ENCODE peak calls at places on chromosome 18, in four cellular contexts. C is hepatocyte, K is stomach, T is body of pancreas. M is an unnamed sample. For H3K9me3 and H3K4me1, the result is how much of the 10 kb centered on the place peaks cover.

GRCh38 chr18:58856881-58857280 is 7.8 kb upstream of the ZNF532 start:
- DNase-seq in T (no peak), K (no peak), C (no peak), M (no peak)

GRCh38 chr18:48951448-48952286 is 902 bp upstream of the SMAD7 start:
- DNase-seq in T (peak), K (peak), C (peak), M (peak)

GRCh38 chr18:49647496-49648168 is 85.8 kb downstream of the LIPG start:
- DNase-seq in C (no peak), T (no peak), K (no peak), M (no peak)

GRCh38 chr18:22345733-22346132 is 72.0 kb downstream of the CTAGE1 start:
- DNase-seq in K (no peak), T (no peak), C (peak), M (no peak)

GRCh38 chr18:47036298-47036874 is 965 bp upstream of the ELOA2 start:
- DNase-seq in K (no peak), T (no peak), C (peak), M (no peak)

GRCh38 chr18:7626922-7627440 is 59.9 kb downstream of the PTPRM start:
- DNase-seq in C (peak), T (no peak), K (no peak), M (no peak)

GRCh38 chr18:48924621-48925601 is 25.9 kb downstream of the SMAD7 start:
- DNase-seq in C (no peak), T (no peak), K (no peak), M (no peak)

GRCh38 chr18:35376393-35376741 is 770 bp downstream of the ZNF396 start:
- DNase-seq in K (peak), C (peak), T (peak), M (peak)

GRCh38 chr18:45363258-45363657 is 252.0 kb upstream of the SLC14A2 start:
- DNase-seq in C (no peak), T (no peak), K (no peak), M (no peak)

GRCh38 chr18:78514910-78515670 is 464.5 kb upstream of the SALL3 start:
- DNase-seq in K (peak), C (no peak), T (no peak), M (peak)

GRCh38 chr18:39620551-39621168 is 2055.1 kb upstream of the CELF4 start:
- DNase-seq in C (no peak), K (no peak), T (no peak), M (no peak)

GRCh38 chr18:57921708-57922107 is 118.6 kb upstream of the ATP8B1 start:
- DNase-seq in C (no peak), T (no peak), K (no peak), M (no peak)

GRCh38 chr18:24995056-24995455 is 356.9 kb downstream of the ZNF521 start:
- DNase-seq in T (no peak), C (no peak), K (no peak), M (no peak)

DNA sequence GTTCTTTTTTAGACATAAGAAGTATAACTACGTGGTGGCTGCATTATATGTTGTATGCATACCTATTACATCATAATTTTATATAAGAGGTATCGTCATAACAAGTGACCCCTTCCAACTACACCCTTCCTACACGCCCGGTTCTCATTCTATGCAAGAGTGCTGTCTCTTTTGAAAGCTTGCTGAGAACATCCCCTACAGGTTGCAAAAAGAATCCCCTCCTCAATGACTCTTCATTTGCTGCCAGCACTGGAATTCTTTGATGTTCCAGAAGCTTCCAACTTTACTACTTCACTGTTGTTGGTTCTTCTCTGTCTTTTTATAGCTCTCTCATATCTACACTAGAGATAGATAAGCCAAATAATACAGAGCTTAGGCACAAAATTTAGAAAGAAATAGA is 66.4 kb downstream of the CDH7 start:
- DNase-seq in C (no peak), K (no peak), T (no peak), M (no peak)
- H3K9me3 ChIP-seq in C (under half), K (under half), T (under half), M (under half)

GRCh38 chr18:3704556-3705162 is 254.7 kb downstream of the TGIF1 start:
- DNase-seq in C (no peak), T (no peak), K (no peak), M (no peak)

GRCh38 chr18:3710712-3711269 is 260.8 kb downstream of the TGIF1 start:
- DNase-seq in C (peak), K (peak), T (peak), M (peak)

GRCh38 chr18:3709166-3709565 is 259.2 kb downstream of the TGIF1 start:
- DNase-seq in K (no peak), T (no peak), C (no peak), M (no peak)

GRCh38 chr18:3703732-3704176 is 253.8 kb downstream of the TGIF1 start:
- DNase-seq in K (peak), C (peak), T (peak), M (peak)

DNA sequence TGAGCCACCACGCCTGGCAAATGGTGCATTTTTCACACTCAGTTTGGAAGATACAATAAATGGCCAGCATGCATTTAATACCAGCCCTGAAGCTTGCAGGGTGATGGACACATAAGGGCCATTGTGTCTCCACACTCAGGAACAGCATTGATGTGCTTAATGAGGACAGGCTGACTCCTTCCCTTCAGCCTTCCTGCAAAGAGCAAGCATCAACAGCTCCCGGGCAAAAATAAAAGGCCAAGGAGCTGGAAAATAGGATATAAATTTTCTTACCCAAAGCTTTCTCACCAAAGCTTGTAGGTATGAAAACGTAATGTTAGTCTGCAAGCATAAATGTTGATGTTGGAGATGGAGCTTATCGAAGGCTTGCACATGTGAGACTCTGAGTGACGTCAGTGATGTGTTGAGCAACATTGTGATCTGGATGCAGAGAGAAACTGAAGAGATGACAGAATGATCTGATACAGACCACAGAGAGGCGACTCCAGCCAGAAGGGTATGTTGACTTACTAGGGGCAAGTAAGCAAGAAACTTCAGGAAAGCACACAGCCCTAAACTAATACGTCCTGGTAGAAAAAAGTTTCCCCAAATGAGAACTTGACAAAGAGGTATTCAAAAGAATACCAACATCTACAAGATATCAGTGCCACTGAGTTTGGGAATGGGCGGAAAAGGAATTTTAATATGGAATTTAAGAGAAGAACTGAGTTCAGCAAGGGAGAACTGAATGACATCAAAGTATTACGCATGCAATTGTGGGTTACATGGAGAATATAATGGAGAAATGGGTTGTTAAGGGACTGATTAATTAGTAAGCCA is 256.5 kb downstream of the TGIF1 start:
- DNase-seq in T (no peak), C (peak), K (no peak), M (no peak)
- H3K27ac ChIP-seq in T (no peak), C (no peak), K (no peak), M (no peak)

GRCh38 chr18:9193031-9193430 is 56.5 kb downstream of the ANKRD12 start:
- DNase-seq in K (no peak), T (no peak), C (no peak), M (no peak)
- H3K4me1 ChIP-seq in K (under half), T (under half), C (under half), M (under half)

DNA sequence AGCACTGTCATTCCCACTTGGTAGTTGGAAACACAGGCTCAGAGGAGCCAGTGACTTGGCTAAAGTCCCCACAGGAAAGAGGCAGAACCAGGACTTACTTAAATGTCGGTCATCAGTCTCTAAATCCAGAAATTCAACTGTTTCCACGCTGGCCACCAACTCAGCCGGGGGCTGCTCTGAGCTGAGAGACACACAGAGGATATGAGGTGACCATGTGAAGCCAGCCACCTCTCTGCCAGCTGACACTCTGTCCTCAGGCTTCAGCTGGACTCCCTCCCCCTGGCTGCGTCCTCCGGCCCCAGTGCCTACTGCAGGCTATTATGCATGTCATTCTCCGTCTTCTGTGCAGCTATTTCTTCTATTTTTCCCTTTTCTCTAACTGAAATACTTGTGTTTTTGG is 168.9 kb downstream of the ANKRD30B start:
- DNase-seq in T (no peak), K (no peak), C (no peak), M (no peak)
- H3K9me3 ChIP-seq in T (under half), K (under half), C (under half), M (under half)

DNA sequence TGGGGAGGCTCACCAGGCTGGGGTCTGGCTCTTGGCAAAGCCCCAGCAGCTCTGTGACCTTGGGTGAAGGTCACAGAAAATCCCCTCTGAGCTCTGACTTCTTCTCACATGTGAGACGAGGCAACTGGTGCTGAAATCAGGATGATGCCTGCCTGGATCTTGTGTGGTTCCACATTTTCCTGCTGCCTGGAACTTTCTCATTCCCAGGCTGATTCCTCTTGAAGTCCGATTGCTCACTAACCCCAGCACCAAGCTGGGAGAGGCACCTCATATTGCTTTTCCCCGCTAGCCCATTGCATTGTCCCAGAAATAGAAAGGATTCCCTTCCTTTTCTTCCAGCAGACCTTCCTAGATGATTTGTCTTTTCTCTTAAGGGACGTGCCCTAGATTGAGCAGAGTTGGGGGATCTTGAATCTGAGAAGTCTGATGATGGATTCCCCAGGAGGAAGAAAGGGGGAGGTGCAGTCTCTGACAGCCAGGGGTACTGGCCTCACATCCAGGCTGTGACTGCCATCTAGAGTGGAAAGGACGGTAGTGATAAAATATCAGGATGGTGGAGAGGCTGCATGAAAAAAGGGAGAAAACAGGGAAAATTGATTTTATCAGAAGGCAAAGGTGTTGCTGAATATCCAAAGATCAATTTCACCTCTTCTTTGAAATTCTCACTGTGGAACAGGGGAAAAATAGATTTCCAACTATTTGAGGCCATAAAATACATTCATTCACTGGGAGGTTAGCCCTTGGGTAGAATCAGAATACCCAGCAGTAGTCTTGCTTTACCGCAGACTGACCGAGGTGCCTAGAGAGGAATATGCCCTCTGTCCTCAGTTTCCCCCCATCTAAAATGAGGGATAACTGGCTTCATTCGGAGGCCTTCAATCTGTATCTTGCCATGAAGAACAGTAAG is 96.3 kb downstream of the FAM210A start:
- DNase-seq in K (no peak), C (peak), T (no peak), M (no peak)
- H3K27ac ChIP-seq in K (no peak), C (peak), T (no peak), M (no peak)

DNA sequence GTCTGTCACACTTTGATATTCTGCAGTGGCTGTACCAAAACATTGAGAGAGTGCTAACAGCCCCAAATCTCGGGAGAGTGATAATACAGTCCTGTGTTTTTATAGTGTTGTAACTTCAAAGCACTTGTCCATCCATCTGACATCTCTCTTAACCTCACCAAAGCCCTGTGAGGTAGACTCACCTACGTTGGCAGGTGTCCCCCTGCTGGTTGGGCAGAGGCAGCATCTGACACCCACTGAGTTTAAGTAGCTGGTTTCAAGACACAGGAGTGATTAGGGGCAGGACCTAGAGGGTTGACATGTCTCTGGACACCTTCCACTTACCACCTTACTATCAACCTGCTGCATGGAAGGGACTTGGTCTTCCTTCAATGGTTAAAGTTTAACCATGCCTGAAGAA is 22.9 kb downstream of the COLEC12 start:
- DNase-seq in T (peak), K (peak), C (no peak), M (no peak)
- H3K4me1 ChIP-seq in T (half or more), K (under half), C (under half), M (under half)

DNA sequence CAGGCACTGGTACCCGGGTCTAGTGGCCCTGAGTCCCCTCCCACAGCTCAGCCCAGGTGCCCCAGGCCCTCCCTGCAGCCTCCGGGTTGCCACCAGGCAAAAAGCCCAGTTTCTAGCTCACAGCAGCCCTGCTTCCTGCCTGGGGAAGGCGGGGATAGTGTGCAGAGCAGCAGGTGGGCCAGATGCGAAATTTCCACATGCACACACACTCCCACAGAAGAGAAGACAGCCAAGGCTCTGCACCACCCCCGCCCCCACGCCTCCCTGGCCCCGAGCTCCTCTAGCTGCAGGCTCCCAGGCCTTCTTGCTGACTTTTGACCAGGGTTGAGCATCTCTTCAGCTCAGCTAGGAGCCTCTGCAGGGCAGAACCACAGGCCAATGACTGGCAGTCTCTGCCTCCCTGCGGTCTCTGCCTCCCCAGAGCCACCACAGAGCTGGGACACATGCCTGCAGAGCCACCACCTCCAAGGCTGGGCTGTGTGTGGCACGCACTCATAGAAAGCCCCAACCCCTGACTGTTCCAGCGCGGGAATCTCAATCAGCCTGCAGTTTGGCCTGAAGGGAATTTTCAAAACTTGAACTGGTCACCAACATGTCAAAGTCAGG is 7.2 kb downstream of the SLC66A2 start:
- DNase-seq in T (peak), K (peak), C (no peak), M (peak)
- H3K9me3 ChIP-seq in T (under half), K (under half), C (under half), M (under half)

GRCh38 chr18:61743775-61744531 is 148.9 kb downstream of the RNF152 start:
- DNase-seq in C (no peak), K (no peak), T (no peak), M (no peak)
- H3K27ac ChIP-seq in C (no peak), K (no peak), T (peak), M (no peak)

M was measured in lower lobe of right lung.